ENCODE peak calls at places on chromosome 7, in nine cellular contexts. I is HepG2, C is upper lobe of right lung, H is heart right ventricle, U is sigmoid colon, B is colonic mucosa, F is lower lobe of right lung, K is GM23338, M is keratinocyte. Z is an unnamed sample.

GRCh38 chr7:25093268-25093802 is 31.7 kb downstream of the CYCS start:
- DNase-seq in I (peak), C (peak), H (peak), U (peak), B (peak), F (peak), K (peak), M (no peak), Z (peak)

GRCh38 chr7:141012696-141013344 is 1.9 kb downstream of the MRPS33 start:
- DNase-seq in I (no peak), C (no peak), H (no peak), U (no peak), B (no peak), F (no peak), K (no peak), M (no peak), Z (no peak)

GRCh38 chr7:18053177-18053928 is 25.7 kb upstream of the PRPS1L1 start:
- DNase-seq in I (no peak), C (no peak), H (no peak), U (no peak), B (no peak), F (no peak), K (no peak), M (no peak), Z (no peak)

GRCh38 chr7:25847331-25848070 is 304.5 kb upstream of the NFE2L3 start:
- DNase-seq in I (no peak), C (no peak), H (no peak), U (no peak), B (no peak), F (no peak), K (no peak), M (no peak), Z (no peak)

GRCh38 chr7:121473645-121474300 is 77.7 kb upstream of the FAM3C start:
- DNase-seq in I (no peak), C (no peak), H (no peak), U (no peak), B (peak), F (no peak), K (no peak), M (no peak), Z (no peak)

GRCh38 chr7:149856-150636 is 42.3 kb upstream of the FAM20C start:
- DNase-seq in I (no peak), C (peak), H (peak), U (peak), B (peak), F (peak), K (peak), M (no peak), Z (no peak)

GRCh38 chr7:2567663-2568238 is 9.0 kb downstream of the IQCE start:
- DNase-seq in I (peak), C (no peak), H (peak), U (no peak), B (no peak), F (peak), K (peak), M (no peak), Z (no peak)

GRCh38 chr7:1632506-1632905 is 37.6 kb upstream of the ELFN1 start:
- DNase-seq in I (no peak), C (no peak), H (no peak), U (no peak), B (no peak), F (no peak), K (no peak), M (no peak), Z (no peak)

GRCh38 chr7:152173372-152174070 is 148.0 kb downstream of the GALNT11 start:
- DNase-seq in I (no peak), C (no peak), H (no peak), U (no peak), B (no peak), F (no peak), K (no peak), M (no peak), Z (no peak)

GRCh38 chr7:130733866-130734524 is at the start of gene KLF14:
- DNase-seq in I (no peak), C (peak), H (no peak), U (no peak), B (peak), F (no peak), K (peak), M (no peak), Z (no peak)

GRCh38 chr7:48424731-48425130 is 253.5 kb downstream of the ABCA13 start:
- DNase-seq in I (peak), C (no peak), H (no peak), U (no peak), B (no peak), F (no peak), K (peak), M (no peak), Z (no peak)

GRCh38 chr7:40211291-40212003 is 76.6 kb downstream of the SUGCT start:
- DNase-seq in I (no peak), C (no peak), H (no peak), U (no peak), B (no peak), F (no peak), K (no peak), M (no peak), Z (no peak)

GRCh38 chr7:17681965-17682364 is 258.3 kb downstream of the SNX13 start:
- DNase-seq in I (no peak), C (no peak), H (no peak), U (no peak), B (no peak), F (no peak), K (no peak), M (no peak), Z (no peak)

GRCh38 chr7:23955600-23956149 is 245.7 kb downstream of the STK31 start:
- DNase-seq in I (no peak), C (no peak), H (no peak), U (no peak), B (no peak), F (no peak), K (peak), M (no peak), Z (no peak)

GRCh38 chr7:50502947-50503346 is 52.8 kb upstream of the FIGNL1 start:
- DNase-seq in I (no peak), C (peak), H (no peak), U (peak), B (no peak), F (no peak), K (no peak), M (no peak), Z (no peak)

GRCh38 chr7:22969010-22969431 is 44.9 kb downstream of the HYCC1 start:
- DNase-seq in I (no peak), C (peak), H (no peak), U (no peak), B (no peak), F (peak), K (no peak), M (no peak), Z (no peak)

GRCh38 chr7:22417349-22417748 is 60.4 kb upstream of the RAPGEF5 start:
- DNase-seq in I (no peak), C (no peak), H (no peak), U (no peak), B (no peak), F (no peak), K (no peak), M (no peak), Z (no peak)

GRCh38 chr7:87027900-87028299 is 31.6 kb downstream of the ELAPOR2 start:
- DNase-seq in I (no peak), C (no peak), H (no peak), U (no peak), B (no peak), F (no peak), K (no peak), M (no peak), Z (no peak)

GRCh38 chr7:106139253-106140251 is 27.4 kb upstream of the SYPL1 start:
- DNase-seq in I (no peak), C (no peak), H (peak), U (peak), B (no peak), F (no peak), K (no peak), M (no peak), Z (no peak)

GRCh38 chr7:99579956-99580777 is 17.9 kb upstream of the TMEM225B start:
- DNase-seq in I (peak), C (peak), H (peak), U (no peak), B (peak), F (no peak), K (peak), M (no peak), Z (no peak)

GRCh38 chr7:128427289-128427891 is 17.6 kb upstream of the IMPDH1 start:
- DNase-seq in I (peak), C (no peak), H (no peak), U (no peak), B (peak), F (no peak), K (peak), M (no peak), Z (no peak)

GRCh38 chr7:40715053-40715430 is 580.2 kb downstream of the SUGCT start:
- DNase-seq in I (no peak), C (no peak), H (no peak), U (no peak), B (no peak), F (no peak), K (no peak), M (no peak), Z (no peak)

GRCh38 chr7:105682331-105683070 is 101.2 kb upstream of the EFCAB10 start:
- DNase-seq in I (no peak), C (no peak), H (no peak), U (no peak), B (no peak), F (no peak), K (no peak), M (no peak), Z (no peak)

GRCh38 chr7:84372712-84373111 is 178.1 kb upstream of the SEMA3A start:
- DNase-seq in I (no peak), C (no peak), H (no peak), U (no peak), B (no peak), F (no peak), K (no peak), M (no peak), Z (no peak)

GRCh38 chr7:30994206-30995100 is 30.7 kb downstream of the GHRHR start:
- DNase-seq in I (no peak), C (no peak), H (no peak), U (no peak), B (no peak), F (no peak), K (no peak), M (no peak), Z (no peak)

GRCh38 chr7:123770378-123770777 is 21.6 kb upstream of the WASL start:
- DNase-seq in I (peak), C (no peak), H (no peak), U (no peak), B (no peak), F (no peak), K (no peak), M (peak), Z (no peak)

GRCh38 chr7:4242706-4243105 is 439.4 kb upstream of the FOXK1 start:
- DNase-seq in I (no peak), C (no peak), H (no peak), U (peak), B (no peak), F (no peak), K (no peak), M (no peak), Z (no peak)

GRCh38 chr7:31734456-31734855 is 47.4 kb downstream of the PPP1R17 start:
- DNase-seq in I (no peak), C (no peak), H (no peak), U (no peak), B (no peak), F (no peak), K (no peak), M (peak), Z (no peak)

GRCh38 chr7:134070673-134071072 is 56.5 kb upstream of the LRGUK start:
- DNase-seq in I (no peak), C (no peak), H (no peak), U (no peak), B (no peak), F (no peak), K (no peak), M (no peak), Z (no peak)

GRCh38 chr7:29807179-29807841 is 1.0 kb downstream of the WIPF3 start:
- DNase-seq in I (peak), C (no peak), H (peak), U (no peak), B (peak), F (no peak), K (peak), M (no peak), Z (peak)

GRCh38 chr7:79282051-79282694 is 171.3 kb downstream of the MAGI2 start:
- DNase-seq in I (no peak), C (no peak), H (peak), U (no peak), B (no peak), F (no peak), K (peak), M (no peak), Z (no peak)

GRCh38 chr7:123352226-123352550 is 152.4 kb upstream of the SLC13A1 start:
- DNase-seq in I (no peak), C (no peak), H (no peak), U (no peak), B (no peak), F (no peak), K (no peak), M (no peak), Z (no peak)

DNA sequence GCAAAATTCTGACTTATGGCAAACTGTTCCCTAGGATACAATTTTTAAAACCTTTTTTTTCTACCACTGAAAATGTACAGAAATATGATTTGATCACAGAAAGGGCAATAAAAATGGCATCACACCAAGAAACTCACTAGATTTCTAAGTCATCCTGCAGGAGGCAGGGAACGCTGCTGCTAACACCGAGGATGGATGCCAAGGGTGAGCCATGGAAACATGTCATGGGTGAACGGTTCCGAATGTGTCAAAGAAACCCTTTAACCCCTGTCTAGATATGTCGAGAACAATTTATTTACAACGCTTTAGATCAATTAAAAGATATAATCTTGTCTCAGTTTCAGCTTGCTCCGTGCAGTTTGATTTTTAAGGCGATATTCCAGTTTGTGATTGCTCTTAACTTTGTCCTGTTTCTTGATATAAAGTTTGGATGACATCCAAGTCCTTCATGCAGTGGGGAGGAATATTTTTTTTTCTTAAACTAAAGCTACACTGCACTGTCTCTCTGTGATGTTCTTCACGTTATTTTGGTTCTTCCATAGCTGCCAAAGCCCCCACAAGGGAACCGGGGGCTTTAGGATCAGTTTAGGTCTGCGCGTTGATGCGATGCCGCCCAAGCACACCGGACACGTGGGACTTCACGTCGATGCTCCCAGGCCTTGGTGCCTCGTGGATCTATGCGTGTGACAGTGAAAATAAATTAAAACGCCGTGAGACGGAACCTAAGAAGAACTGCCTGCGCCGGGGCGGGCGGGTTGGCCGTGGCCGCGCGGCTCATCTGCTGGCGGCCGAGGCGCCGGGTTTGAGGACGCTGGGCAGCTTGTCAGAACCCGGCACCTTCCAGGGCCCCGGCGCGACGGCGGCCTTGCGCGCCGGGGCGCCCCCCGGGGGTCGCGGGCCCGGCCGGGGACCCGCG is 220.2 kb downstream of the PHTF2 start:
- DNase-seq in I (no peak), C (peak), H (peak), U (peak), B (peak), F (peak), K (peak), M (no peak), Z (no peak)
- TF ChIP-seq CTCF in I (no peak), C (peak), H (no peak), U (no peak), B (no peak), F (no peak), K (peak), M (no peak), Z (no peak)

GRCh38 chr7:139131622-139132021 is 22.1 kb upstream of the ZC3HAV1 start:
- DNase-seq in I (no peak), C (no peak), H (no peak), U (no peak), B (no peak), F (no peak), K (no peak), M (no peak), Z (no peak)
- H3K4me3 ChIP-seq in I (no peak), C (no peak), H (no peak), U (no peak), B (no peak), F (no peak), K (no peak), M (no peak), Z (no peak)

GRCh38 chr7:56081626-56082340 is 11.0 kb downstream of the PHKG1 start:
- DNase-seq in I (no peak), C (peak), H (no peak), U (peak), B (no peak), F (no peak), K (no peak), M (no peak), Z (no peak)
- H3K27ac ChIP-seq in I (no peak), C (no peak), H (no peak), U (peak), B (no peak), F (no peak), K (no peak), M (no peak), Z (no peak)

GRCh38 chr7:95045236-95045923 is 138.0 kb downstream of the PPP1R9A start:
- DNase-seq in I (peak), C (no peak), H (no peak), U (no peak), B (peak), F (no peak), K (peak), M (no peak), Z (no peak)
- TF ChIP-seq CTCF in I (peak), C (peak), H (no peak), U (no peak), B (no peak), F (peak), K (peak), M (no peak), Z (no peak)

Z was measured in coronary artery.